ENCODE peak calls at places on chromosomes 5 and 9, in six cellular contexts. C is BJ, A is breast epithelium, W is adrenal gland, R is H1, D is tibial artery. Z is an unnamed sample.

GRCh38 chr5:93532370-93532769 is 48.6 kb downstream of the NR2F1-AS1 start:
- DNase-seq in C (peak; percentile 63), W (peak; percentile 96), R (no peak), A (peak; percentile 73), D (peak; percentile 83), Z (peak; percentile 64)

GRCh38 chr9:7370378-7370777 is 429.2 kb downstream of the DMAC1 start:
- DNase-seq in D (no peak), A (no peak), W (no peak), R (no peak), C (no peak), Z (no peak)

GRCh38 chr5:174895360-174895759 is 171.0 kb downstream of the MSX2 start:
- DNase-seq in D (no peak), A (no peak), W (no peak), C (no peak), R (no peak), Z (no peak)

GRCh38 chr5:98031926-98032325 is 741.5 kb upstream of the RGMB start:
- DNase-seq in D (no peak), A (no peak), W (no peak), R (no peak), C (no peak), Z (no peak)

GRCh38 chr9:8857330-8858249 is 1058.0 kb upstream of the DMAC1 start:
- DNase-seq in D (peak; percentile 63), C (no peak), A (no peak), R (peak; percentile 29), W (peak; percentile 53), Z (peak; percentile 87)

GRCh38 chr5:151699071-151699901 is 12.6 kb upstream of the SPARC start:
- DNase-seq in C (peak; percentile 93), W (peak; percentile 89), D (peak; percentile 66), A (peak; percentile 65), R (no peak), Z (peak; percentile 80)

GRCh38 chr5:36670548-36670947 is 64.1 kb downstream of the SLC1A3 start:
- DNase-seq in R (no peak), A (no peak), D (no peak), W (no peak), C (no peak), Z (no peak)

GRCh38 chr9:21096172-21096900 is 18.6 kb upstream of the IFNB1 start:
- DNase-seq in C (peak; percentile 51), W (no peak), A (no peak), D (no peak), R (no peak), Z (no peak)

GRCh38 chr5:58453326-58453725 is 6.6 kb downstream of the PLK2 start:
- DNase-seq in R (no peak), W (no peak), A (no peak), C (no peak), D (no peak), Z (no peak)

GRCh38 chr9:125431741-125432271 is 170.2 kb downstream of the GAPVD1 start:
- DNase-seq in A (no peak), C (no peak), D (no peak), R (no peak), W (no peak), Z (no peak)

GRCh38 chr5:154118832-154119442 is 71.6 kb upstream of the GALNT10 start:
- DNase-seq in A (no peak), R (no peak), D (no peak), C (no peak), W (no peak), Z (no peak)

GRCh38 chr9:99690573-99690972 is 131.1 kb upstream of the NR4A3 start:
- DNase-seq in D (no peak), R (no peak), W (no peak), C (no peak), A (no peak), Z (no peak)

GRCh38 chr9:88987646-88988045 is 3.6 kb upstream of the S1PR3 start:
- DNase-seq in C (no peak), R (no peak), A (no peak), D (peak; percentile 7), W (no peak), Z (no peak)

GRCh38 chr5:150632305-150633160 is 7.9 kb upstream of the SYNPO start:
- DNase-seq in R (no peak), D (no peak), A (no peak), W (no peak), C (no peak), Z (no peak)

GRCh38 chr5:33832904-33833575 is 58.8 kb downstream of the ADAMTS12 start:
- DNase-seq in W (no peak), D (no peak), R (no peak), C (no peak), A (no peak), Z (no peak)

GRCh38 chr5:134086943-134087305 is 27.6 kb upstream of the TCF7 start:
- DNase-seq in C (no peak), A (no peak), D (no peak), W (no peak), R (no peak), Z (no peak)

GRCh38 chr9:2709645-2710101 is 7.6 kb upstream of the KCNV2 start:
- DNase-seq in C (no peak), W (no peak), A (no peak), R (no peak), D (no peak), Z (no peak)

GRCh38 chr9:130327781-130328348 is 62.3 kb downstream of the HMCN2 start:
- DNase-seq in A (peak; percentile 18), R (no peak), W (peak; percentile 64), C (no peak), D (peak; percentile 60), Z (peak; percentile 77)

GRCh38 chr9:19642256-19642655 is 146.6 kb downstream of the SLC24A2 start:
- DNase-seq in D (no peak), C (no peak), W (no peak), R (no peak), A (no peak), Z (no peak)
- TF ChIP-seq CTCF in D (no peak), C (no peak), W (no peak), R (no peak), A (no peak), Z (no peak)

GRCh38 chr5:157204765-157205164 is 24.1 kb downstream of the ITK start:
- DNase-seq in C (no peak), A (no peak), R (no peak), D (no peak), W (no peak), Z (no peak)
- H3K27me3 ChIP-seq in C (no peaks in the 10 kb centered on the region), A (no peaks in the 10 kb centered on the region), R (no peaks in the 10 kb centered on the region), D (peaks cover 4% of the 10 kb centered on the region), W (no peaks in the 10 kb centered on the region), Z (no peaks in the 10 kb centered on the region)

DNA sequence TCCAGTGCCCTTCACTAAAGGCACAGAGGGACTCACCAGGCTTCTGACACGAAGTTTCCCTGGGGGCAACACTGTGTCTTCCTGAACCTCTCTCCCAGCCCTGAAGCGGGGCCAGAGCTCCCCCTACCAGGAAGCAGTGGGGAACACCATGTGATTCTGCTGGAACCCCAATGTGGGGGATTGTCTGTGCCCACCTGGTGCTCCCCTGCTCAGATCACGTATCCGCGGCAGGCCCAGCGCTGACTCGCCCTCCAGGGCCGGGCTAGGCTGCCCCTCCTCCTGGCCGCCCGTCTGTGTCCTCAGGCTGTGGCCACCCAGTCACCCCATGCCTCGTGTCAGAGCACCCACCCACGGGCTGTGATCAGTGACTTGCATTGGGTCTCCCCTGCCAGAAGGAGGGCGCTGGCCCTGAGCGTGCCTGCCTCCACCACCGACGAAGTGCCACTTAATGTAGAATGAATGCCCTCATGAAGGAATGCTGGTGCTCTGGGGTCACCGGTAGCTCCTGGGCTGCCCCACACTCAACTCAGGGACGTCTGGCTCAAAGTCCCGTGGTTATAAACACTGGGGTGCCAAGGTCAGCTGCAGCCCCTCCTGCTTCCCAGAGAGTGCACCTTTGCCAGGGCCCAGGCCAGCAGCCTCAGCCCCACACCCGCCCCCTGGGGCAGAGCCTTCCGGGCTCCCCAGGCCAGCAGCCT is 22.1 kb downstream of the SARDH start:
- DNase-seq in A (no peak), D (no peak), W (no peak), R (no peak), C (no peak), Z (peak; percentile 66)
- TF ChIP-seq CTCF in A (no peak), D (no peak), W (no peak), R (peak; percentile 86), C (peak; percentile 46), Z (no peak)

GRCh38 chr9:82621446-82621845 is 441.5 kb downstream of the RASEF start:
- DNase-seq in W (no peak), A (no peak), C (no peak), D (no peak), R (no peak), Z (no peak)
- H3K27me3 ChIP-seq in W (no peaks in the 10 kb centered on the region), A (no peaks in the 10 kb centered on the region), C (no peaks in the 10 kb centered on the region), D (no peaks in the 10 kb centered on the region), R (no peaks in the 10 kb centered on the region), Z (no peaks in the 10 kb centered on the region)

DNA sequence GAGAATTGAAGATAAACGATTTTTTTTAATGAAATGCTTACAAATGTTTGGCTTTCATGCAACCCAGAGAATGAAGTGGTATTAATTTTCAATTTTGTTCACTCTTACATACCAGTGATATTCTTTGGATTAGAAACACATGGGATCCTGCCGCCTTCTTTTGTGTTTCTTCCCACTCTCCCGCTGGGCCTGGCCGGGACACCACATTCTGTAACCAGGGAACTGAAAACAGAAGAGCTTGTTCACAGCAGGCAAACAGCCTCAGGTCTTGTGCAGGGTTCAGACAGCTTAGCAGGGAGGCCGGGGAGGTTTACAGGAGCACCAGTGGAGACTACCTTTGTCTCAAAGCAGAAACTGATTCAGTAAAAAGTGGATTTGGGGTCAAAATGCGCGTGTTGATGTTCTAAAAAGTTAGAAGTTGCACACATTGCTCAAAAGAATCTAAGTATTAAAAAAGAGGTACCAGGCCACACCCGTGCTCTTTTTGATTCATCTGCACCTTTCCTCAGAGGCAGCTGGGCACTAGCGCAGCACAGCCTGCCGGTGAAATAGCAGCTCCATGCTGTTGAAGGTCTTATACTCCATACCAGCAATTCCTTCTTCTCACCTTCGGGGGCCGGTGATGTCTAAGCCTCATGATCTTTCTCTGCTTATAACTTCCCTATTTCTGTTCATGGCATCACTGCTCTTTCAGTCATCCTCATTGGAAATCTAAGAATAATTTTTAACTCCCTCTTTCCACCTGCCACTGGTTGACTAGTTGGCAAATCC is 67.1 kb downstream of the GRAMD2B start:
- DNase-seq in R (no peak), C (peak; percentile 66), W (no peak), D (peak; percentile 49), A (peak; percentile 85), Z (no peak)
- TF ChIP-seq CTCF in R (peak; percentile 20), C (peak; percentile 22), W (no peak), D (no peak), A (no peak), Z (no peak)

DNA sequence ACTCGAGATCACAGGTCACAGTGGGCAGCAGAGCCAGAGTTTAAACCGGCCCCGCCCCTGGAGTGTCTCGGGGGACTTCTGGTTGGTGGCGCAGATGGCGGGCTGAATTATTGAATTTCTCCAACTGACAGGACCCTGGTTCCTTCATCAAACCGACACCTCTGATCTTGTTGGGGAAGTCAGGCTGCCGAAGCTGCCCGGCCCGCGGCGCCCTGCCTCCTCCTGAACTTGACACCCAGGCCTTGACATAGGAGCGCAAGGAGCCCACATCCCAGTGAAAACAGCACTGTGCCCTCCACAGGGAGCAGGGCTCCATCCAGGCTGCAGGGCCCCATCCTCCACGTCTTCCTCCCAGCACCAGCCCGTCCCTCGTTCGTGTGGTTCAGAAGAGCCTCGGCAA is 105.2 kb downstream of the OLFM1 start:
- DNase-seq in D (no peak), A (no peak), W (no peak), R (no peak), C (no peak), Z (no peak)
- H3K27me3 ChIP-seq in D (peaks cover 65% of the 10 kb centered on the region), A (peaks cover 61% of the 10 kb centered on the region), W (peaks cover 7% of the 10 kb centered on the region), R (no peaks in the 10 kb centered on the region), C (no peaks in the 10 kb centered on the region), Z (peaks cover 69% of the 10 kb centered on the region)

Z was measured in left lung.